ENCODE peak calls at places on chromosome 11, in nine cellular contexts. Z, T, F, L, K, H, V, P and A are unnamed samples. For H3K4me1, the result is how much of the 10 kb centered on the place peaks cover.

GRCh38 chr11:17703951-17704350 is 15.4 kb upstream of the MYOD1 start:
- DNase-seq in Z (no peak), T (no peak), F (no peak), L (no peak), K (no peak), H (no peak), V (no peak), P (peak), A (no peak)

GRCh38 chr11:15074206-15075161 is 1.1 kb downstream of the CALCB start:
- DNase-seq in Z (peak), T (peak), F (peak), L (peak), K (peak), H (peak), V (peak), P (peak), A (peak)

GRCh38 chr11:128289048-128289447 is 298.3 kb downstream of the ETS1 start:
- DNase-seq in Z (no peak), T (no peak), F (no peak), L (no peak), K (no peak), H (no peak), V (no peak), P (no peak), A (no peak)

GRCh38 chr11:109016724-109017123 is 351.9 kb downstream of the DDX10 start:
- DNase-seq in Z (no peak), T (no peak), F (no peak), L (no peak), K (no peak), H (no peak), V (no peak), P (no peak), A (no peak)

GRCh38 chr11:119671561-119672015 is 57.4 kb downstream of the NECTIN1 start:
- DNase-seq in Z (no peak), T (no peak), F (no peak), L (no peak), K (no peak), H (no peak), V (peak), P (no peak), A (peak)

GRCh38 chr11:68533945-68534344 is 73.4 kb downstream of the PPP6R3 start:
- DNase-seq in Z (no peak), T (no peak), F (no peak), L (no peak), K (no peak), H (no peak), V (no peak), P (no peak), A (no peak)

GRCh38 chr11:33379931-33380330 is 122.8 kb downstream of the HIPK3 start:
- DNase-seq in Z (no peak), T (no peak), F (no peak), L (no peak), K (no peak), H (no peak), V (no peak), P (no peak), A (no peak)

GRCh38 chr11:70528046-70528793 is 129.9 kb downstream of the CTTN start:
- DNase-seq in Z (no peak), T (no peak), F (no peak), L (peak), K (no peak), H (no peak), V (no peak), P (no peak), A (peak)

GRCh38 chr11:22670803-22671202 is 4.4 kb downstream of the GAS2 start:
- DNase-seq in Z (peak), T (no peak), F (no peak), L (no peak), K (no peak), H (no peak), V (no peak), P (peak), A (no peak)

GRCh38 chr11:503179-503981 is 3.7 kb downstream of the RNH1 start:
- DNase-seq in Z (peak), T (no peak), F (no peak), L (peak), K (peak), H (no peak), V (peak), P (no peak), A (no peak)

GRCh38 chr11:86186420-86186819 is 58.1 kb upstream of the EED start:
- DNase-seq in Z (no peak), T (no peak), F (no peak), L (no peak), K (no peak), H (no peak), V (no peak), P (no peak), A (no peak)

GRCh38 chr11:75014129-75014528 is 25.4 kb downstream of the NEU3 start:
- DNase-seq in Z (peak), T (no peak), F (no peak), L (no peak), K (no peak), H (no peak), V (peak), P (no peak), A (no peak)

GRCh38 chr11:36622431-36623136 is 24.5 kb upstream of the RAG2 start:
- DNase-seq in Z (peak), T (no peak), F (peak), L (no peak), K (no peak), H (no peak), V (no peak), P (peak), A (peak)

GRCh38 chr11:12160231-12160630 is 49.8 kb downstream of the MICAL2 start:
- DNase-seq in Z (no peak), T (no peak), F (peak), L (no peak), K (no peak), H (no peak), V (no peak), P (no peak), A (no peak)
- H3K4me1 ChIP-seq in Z (under half), T (under half), F (half or more), L (half or more), K (half or more), H (under half), V (under half), P (under half), A (under half)

GRCh38 chr11:23869673-23870072 is 627.2 kb upstream of the LUZP2 start:
- DNase-seq in Z (no peak), T (no peak), F (no peak), L (no peak), K (no peak), H (no peak), V (no peak), P (no peak), A (no peak)

GRCh38 chr11:23865341-23865975 is 631.4 kb upstream of the LUZP2 start:
- DNase-seq in Z (no peak), T (no peak), F (no peak), L (no peak), K (no peak), H (no peak), V (no peak), P (no peak), A (no peak)

DNA sequence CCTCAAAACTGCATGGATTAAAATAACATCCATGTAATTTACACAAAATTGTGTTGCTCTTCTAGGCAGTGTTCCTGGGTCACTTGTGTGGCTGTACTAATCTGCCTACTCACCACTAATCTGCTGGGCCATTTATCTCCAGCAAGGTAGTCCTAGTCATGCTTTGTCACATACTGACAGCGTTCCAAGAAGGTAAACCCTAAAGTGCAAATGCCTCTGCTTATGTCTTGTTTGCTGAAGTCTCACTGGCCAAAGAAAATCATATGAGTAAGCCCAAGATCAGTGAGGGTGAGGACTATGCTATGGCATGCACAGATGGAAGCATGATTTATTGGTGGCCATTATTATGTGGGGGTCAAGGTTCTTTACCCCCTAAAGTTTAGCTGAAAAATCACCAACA is 630.2 kb upstream of the LUZP2 start:
- DNase-seq in Z (peak), T (no peak), F (no peak), L (no peak), K (no peak), H (no peak), V (no peak), P (no peak), A (no peak)
- TF ChIP-seq CTCF in Z (no peak), T (no peak), F (no peak), L (no peak), K (no peak), H (no peak), V (no peak), P (no peak), A (no peak)

GRCh38 chr11:61967177-61967923 is at the start of gene FTH1:
- DNase-seq in Z (peak), T (peak), F (peak), L (peak), K (peak), H (peak), V (peak), P (peak), A (peak)

GRCh38 chr11:61967924-61968757 is 707 bp upstream of the FTH1 start:
- DNase-seq in Z (peak), T (peak), F (no peak), L (peak), K (peak), H (peak), V (peak), P (peak), A (no peak)

GRCh38 chr11:61968758-61969390 is 1.4 kb upstream of the FTH1 start:
- DNase-seq in Z (no peak), T (peak), F (no peak), L (peak), K (peak), H (no peak), V (peak), P (no peak), A (no peak)

GRCh38 chr11:61964941-61965282 is 2.5 kb downstream of the FTH1 start:
- DNase-seq in Z (no peak), T (no peak), F (no peak), L (no peak), K (no peak), H (no peak), V (no peak), P (no peak), A (no peak)

DNA sequence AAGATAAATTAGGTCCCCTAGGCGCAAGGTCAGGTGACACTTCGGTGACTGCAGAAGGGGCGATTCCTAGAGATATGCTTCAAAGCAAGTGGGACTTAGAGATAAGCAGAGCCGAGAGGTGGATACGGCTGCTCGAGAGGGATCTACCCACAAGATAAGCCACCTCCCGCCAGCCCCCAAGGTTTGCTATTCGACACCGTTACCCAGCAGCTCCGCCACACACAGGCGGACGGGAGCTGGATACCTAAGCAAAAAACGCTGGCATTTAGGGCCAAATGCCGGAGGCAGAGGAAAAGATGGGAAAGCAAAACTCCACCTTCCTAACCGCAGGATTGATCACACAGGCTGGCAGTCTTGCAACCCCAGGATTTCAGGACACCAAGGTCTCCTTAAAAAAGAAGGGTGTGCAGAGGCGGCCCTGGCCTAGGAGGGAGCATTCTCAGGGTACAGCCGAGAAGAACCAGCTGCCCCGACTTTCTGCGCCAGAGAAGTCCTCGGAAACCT is 709 bp downstream of the FTH1 start:
- DNase-seq in Z (no peak), T (peak), F (peak), L (peak), K (peak), H (peak), V (peak), P (peak), A (no peak)
- H3K4me1 ChIP-seq in Z (under half), T (half or more), F (under half), L (under half), K (half or more), H (under half), V (under half), P (under half), A (under half)

GRCh38 chr11:76670475-76671235 is at the start of gene LRRC32:
- DNase-seq in Z (peak), T (peak), F (peak), L (peak), K (peak), H (no peak), V (peak), P (peak), A (peak)
- TF ChIP-seq CTCF in Z (peak), T (no peak), F (no peak), L (no peak), K (no peak), H (no peak), V (no peak), P (peak), A (no peak)